ENCODE peak calls at places on chromosomes 3 and 15, in nine cellular contexts. U, Q, P, W, H, F, I, A and Z are unnamed samples.

GRCh38 chr3:129695203-129695602 is 88.7 kb upstream of the PLXND1 start:
- DNase-seq in Q (no peak), P (no peak), F (no peak), I (no peak), A (peak), W (no peak), U (no peak), H (no peak), Z (no peak)

GRCh38 chr15:44836094-44836493 is 99.8 kb downstream of the TRIM69 start:
- DNase-seq in I (no peak), P (no peak), U (no peak), A (no peak), Q (no peak), H (no peak), F (no peak), W (no peak), Z (no peak)

GRCh38 chr3:60079076-60079475 is 1029.3 kb upstream of the CFAP20DC start:
- DNase-seq in I (no peak), Q (no peak), H (peak), F (no peak), A (no peak), U (no peak), P (no peak), W (no peak), Z (no peak)

GRCh38 chr3:13372656-13373055 is 47.5 kb downstream of the NUP210 start:
- DNase-seq in W (no peak), P (no peak), H (no peak), Q (no peak), U (no peak), I (no peak), A (no peak), F (no peak), Z (no peak)

GRCh38 chr3:111848246-111848645 is 10.8 kb upstream of the PHLDB2 start:
- DNase-seq in I (no peak), Q (no peak), F (no peak), W (no peak), P (no peak), A (peak), U (no peak), H (no peak), Z (no peak)

GRCh38 chr3:106093616-106094015 is 224.8 kb upstream of the CBLB start:
- DNase-seq in W (no peak), A (no peak), U (no peak), Q (no peak), F (no peak), H (no peak), P (no peak), I (no peak), Z (no peak)

GRCh38 chr3:23904545-23904944 is 12.2 kb downstream of the NKIRAS1 start:
- DNase-seq in W (no peak), P (no peak), H (no peak), Q (no peak), A (no peak), U (no peak), F (no peak), I (no peak), Z (no peak)

GRCh38 chr15:81062937-81063336 is 62.2 kb downstream of the TLNRD1 start:
- DNase-seq in F (no peak), W (no peak), I (no peak), P (no peak), A (no peak), Q (no peak), H (no peak), U (no peak), Z (no peak)

GRCh38 chr3:149812165-149812605 is 830 bp upstream of the RNF13 start:
- DNase-seq in I (no peak), U (no peak), W (no peak), P (no peak), H (no peak), A (no peak), Q (no peak), F (no peak), Z (no peak)

GRCh38 chr3:71589132-71589531 is 5.6 kb upstream of the FOXP1 start:
- DNase-seq in I (no peak), F (no peak), W (no peak), H (no peak), Q (no peak), A (no peak), U (no peak), P (no peak), Z (no peak)

GRCh38 chr3:48966876-48967361 is 23.1 kb upstream of the P4HTM start:
- DNase-seq in W (peak), H (no peak), U (no peak), Q (no peak), F (no peak), A (no peak), P (no peak), I (no peak), Z (no peak)

GRCh38 chr3:151156618-151157216 is 46.3 kb downstream of the GPR171 start:
- DNase-seq in P (no peak), F (peak), Q (peak), W (no peak), I (no peak), H (peak), A (peak), U (peak), Z (peak)

GRCh38 chr15:89399390-89400120 is 64.9 kb upstream of the POLG start:
- DNase-seq in A (no peak), P (no peak), H (peak), Q (no peak), F (no peak), I (no peak), U (peak), W (peak), Z (no peak)

GRCh38 chr15:100726070-100726420 is 123.7 kb downstream of the ASB7 start:
- DNase-seq in W (peak), U (peak), Q (no peak), H (no peak), P (no peak), F (no peak), I (peak), A (no peak), Z (no peak)

GRCh38 chr15:83732196-83732595 is 78.3 kb downstream of the ADAMTSL3 start:
- DNase-seq in W (no peak), A (no peak), F (no peak), P (no peak), H (no peak), I (no peak), U (no peak), Q (no peak), Z (no peak)

GRCh38 chr15:101694261-101694660 is 30.0 kb downstream of the TARS3 start:
- DNase-seq in H (peak), I (no peak), F (no peak), A (no peak), W (peak), P (no peak), U (no peak), Q (no peak), Z (no peak)

GRCh38 chr3:151226825-151227224 is 23.8 kb upstream of the GPR171 start:
- DNase-seq in H (no peak), A (no peak), P (no peak), I (no peak), Q (no peak), U (no peak), F (no peak), W (no peak), Z (no peak)

GRCh38 chr3:135503429-135504083 is 462.0 kb upstream of the PPP2R3A start:
- DNase-seq in U (peak), A (peak), H (peak), Q (peak), F (peak), P (peak), I (peak), W (peak), Z (peak)

GRCh38 chr15:47551079-47551478 is 166.2 kb upstream of the SEMA6D start:
- DNase-seq in Q (no peak), H (peak), I (no peak), A (no peak), U (no peak), P (no peak), F (no peak), W (peak), Z (no peak)

GRCh38 chr15:43268111-43269105 is 1.7 kb upstream of the TGM5 start:
- DNase-seq in A (peak), U (peak), F (peak), Q (no peak), H (peak), W (peak), I (no peak), P (no peak), Z (no peak)

GRCh38 chr3:110929811-110930210 is 141.8 kb upstream of the NECTIN3 start:
- DNase-seq in I (no peak), F (no peak), W (no peak), P (no peak), Q (peak), H (no peak), A (peak), U (no peak), Z (no peak)

GRCh38 chr3:37493485-37494080 is 319.2 kb upstream of the LRRFIP2 start:
- DNase-seq in U (no peak), H (no peak), F (no peak), W (no peak), P (no peak), A (no peak), I (no peak), Q (no peak), Z (no peak)

GRCh38 chr3:127456471-127457093 is 134.0 kb downstream of the TPRA1 start:
- DNase-seq in F (no peak), H (peak), W (peak), A (peak), Q (peak), U (no peak), P (peak), I (no peak), Z (no peak)

GRCh38 chr15:25693321-25694237 is 169.5 kb downstream of the ATP10A start:
- DNase-seq in I (no peak), P (peak), A (peak), Q (peak), F (no peak), H (peak), U (peak), W (peak), Z (no peak)

GRCh38 chr3:99638244-99638948 is at the start of gene COL8A1:
- DNase-seq in F (no peak), W (peak), H (peak), P (peak), A (peak), I (peak), U (no peak), Q (peak), Z (peak)

GRCh38 chr3:99394831-99395733 is 243.3 kb upstream of the COL8A1 start:
- DNase-seq in I (no peak), P (no peak), H (no peak), A (peak), Q (peak), U (no peak), W (no peak), F (no peak), Z (no peak)

GRCh38 chr3:33773627-33774026 is 24.8 kb upstream of the PDCD6IP start:
- DNase-seq in P (no peak), F (no peak), I (no peak), W (no peak), H (no peak), U (no peak), Q (no peak), A (peak), Z (no peak)

GRCh38 chr3:36548712-36549111 is 168.4 kb downstream of the STAC start:
- DNase-seq in P (no peak), A (no peak), Q (no peak), W (no peak), I (no peak), H (no peak), U (no peak), F (no peak), Z (no peak)

GRCh38 chr3:61181874-61182273 is 69.4 kb downstream of the FHIT start:
- DNase-seq in U (no peak), F (no peak), A (peak), W (no peak), P (no peak), H (no peak), Q (peak), I (no peak), Z (no peak)

GRCh38 chr3:71244153-71245051 is 339.1 kb downstream of the FOXP1 start:
- DNase-seq in W (no peak), H (no peak), U (no peak), I (no peak), Q (peak), A (no peak), P (no peak), F (no peak), Z (no peak)

GRCh38 chr15:37758412-37758811 is 176.0 kb upstream of the TMCO5A start:
- DNase-seq in P (no peak), W (no peak), I (no peak), A (no peak), F (no peak), U (no peak), Q (no peak), H (no peak), Z (peak)

GRCh38 chr3:131260525-131260924 is 121.0 kb upstream of the NUDT16 start:
- DNase-seq in Q (no peak), A (peak), U (no peak), W (no peak), H (no peak), I (no peak), F (no peak), P (no peak), Z (no peak)

GRCh38 chr3:41565948-41566347 is 366.6 kb downstream of the CTNNB1 start:
- DNase-seq in U (no peak), H (no peak), F (no peak), W (no peak), A (no peak), P (no peak), Q (no peak), I (no peak), Z (no peak)

DNA sequence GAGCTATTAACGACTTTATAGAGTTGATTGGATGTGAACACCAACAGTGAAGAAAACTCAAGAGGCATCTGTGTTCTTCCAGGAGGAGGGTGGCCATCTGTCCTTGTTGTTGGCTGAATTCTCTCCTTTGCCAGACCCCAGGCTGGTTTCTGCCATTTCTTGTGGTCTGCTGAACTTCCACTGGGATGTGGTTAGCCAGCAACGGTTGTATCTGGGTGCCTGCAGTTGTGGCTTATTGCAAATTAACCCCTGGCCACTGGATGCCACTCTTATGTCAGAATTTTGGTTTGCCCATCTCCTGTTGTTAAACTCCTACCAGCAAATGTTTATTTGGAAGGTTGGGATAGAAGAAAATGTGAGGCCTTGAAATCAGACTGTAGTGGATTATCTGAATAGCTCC is 163.6 kb upstream of the TBC1D5 start:
- DNase-seq in U (no peak), F (peak), W (no peak), H (no peak), A (peak), Q (no peak), P (no peak), I (no peak), Z (no peak)
- TF ChIP-seq CTCF in U (no peak), F (no peak), W (no peak), H (no peak), A (no peak), Q (no peak), P (no peak), I (no peak), Z (no peak)

GRCh38 chr3:55455915-55456314 is 31.2 kb downstream of the WNT5A start:
- DNase-seq in Q (no peak), H (no peak), F (no peak), U (no peak), W (no peak), A (no peak), P (no peak), I (no peak), Z (no peak)
- TF ChIP-seq CTCF in Q (no peak), H (no peak), F (no peak), U (no peak), W (no peak), A (no peak), P (no peak), I (no peak), Z (no peak)

DNA sequence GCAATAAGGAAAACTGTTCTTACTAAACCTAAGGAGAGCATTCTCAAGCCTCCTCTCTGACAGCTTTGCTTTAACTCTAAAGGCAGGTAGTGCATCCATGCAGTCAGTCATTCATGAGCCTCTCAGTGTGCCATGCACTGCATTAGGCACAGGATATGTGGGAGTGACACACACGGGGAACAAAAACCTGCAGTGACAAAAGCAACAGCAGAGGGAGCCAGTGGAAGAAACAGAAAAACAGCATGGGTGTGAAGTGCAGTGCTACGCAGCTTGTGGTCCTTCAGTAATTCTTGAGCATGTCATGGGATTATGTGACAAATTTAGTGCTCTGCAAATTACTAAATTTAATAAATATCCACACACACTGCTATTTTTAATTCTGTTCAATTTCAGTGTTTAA is 230.7 kb downstream of the BBX start:
- DNase-seq in P (no peak), Q (peak), W (peak), I (no peak), A (peak), F (no peak), H (peak), U (peak), Z (peak)
- TF ChIP-seq CTCF in P (peak), Q (peak), W (peak), I (no peak), A (peak), F (peak), H (no peak), U (peak), Z (peak)

GRCh38 chr15:58839485-58839884 is 68.4 kb downstream of the MINDY2 start:
- DNase-seq in A (no peak), F (no peak), W (no peak), H (no peak), Q (no peak), P (no peak), I (no peak), U (no peak), Z (no peak)
- TF ChIP-seq CTCF in A (peak), F (peak), W (peak), H (no peak), Q (peak), P (peak), I (no peak), U (peak), Z (peak)

GRCh38 chr15:64387562-64388168 is at the start of gene TRIP4:
- DNase-seq in F (peak), I (peak), A (peak), Q (peak), H (peak), W (peak), U (peak), P (peak), Z (peak)
- TF ChIP-seq CTCF in F (no peak), I (no peak), A (no peak), Q (peak), H (no peak), W (peak), U (peak), P (peak), Z (no peak)